ENCODE peak calls at places on chromosome 3, in eight cellular contexts. A is GM12891; P is activated T-cell treated with anti-CD3 and anti-CD28 coated beads for 48 hours; Y is HS-5; M is OCI-LY7; X is K562; C is NCI-H2081; H is effector CD4-positive, alpha-beta T cell. J is an unnamed sample.

GRCh38 chr3:86867990-86868389 is 123.0 kb downstream of the VGLL3 start:
- DNase-seq in M (no peak), X (no peak), H (no peak), A (no peak), C (no peak), Y (no peak), P (no peak), J (no peak)

GRCh38 chr3:120094776-120095225 is 554 bp upstream of the GSK3B start:
- DNase-seq in A (peak; percentile 78), H (peak; percentile 99), M (peak; percentile 98), P (peak; percentile 93), C (peak; percentile 100), Y (peak; percentile 100), X (peak; percentile 96), J (peak; percentile 98)

GRCh38 chr3:61964566-61964965 is 403.2 kb downstream of the PTPRG start:
- DNase-seq in Y (no peak), H (no peak), C (no peak), X (no peak), M (no peak), P (no peak), A (no peak), J (no peak)

GRCh38 chr3:73582535-73582934 is 42.2 kb downstream of the PDZRN3 start:
- DNase-seq in H (no peak), M (no peak), X (no peak), Y (no peak), P (no peak), A (no peak), C (no peak), J (no peak)

GRCh38 chr3:108036984-108037741 is 53.7 kb downstream of the CD47 start:
- DNase-seq in M (no peak), X (no peak), Y (peak; percentile 9), P (no peak), H (no peak), A (peak; percentile 8), C (peak; percentile 48), J (no peak)

GRCh38 chr3:104198136-104198535 is 1168.6 kb upstream of the ALCAM start:
- DNase-seq in P (no peak), M (no peak), X (no peak), Y (no peak), A (no peak), H (no peak), C (no peak), J (no peak)

GRCh38 chr3:107525101-107525953 is 2.6 kb downstream of the BBX start:
- DNase-seq in M (peak; percentile 26), A (peak; percentile 10), X (peak; percentile 23), H (peak; percentile 7), C (peak; percentile 27), Y (no peak), P (peak; percentile 16), J (no peak)

GRCh38 chr3:74067296-74067695 is 442.6 kb upstream of the PDZRN3 start:
- DNase-seq in H (no peak), A (no peak), P (no peak), C (peak; percentile 62), X (no peak), M (no peak), Y (no peak), J (no peak)

GRCh38 chr3:175426805-175427204 is 567.7 kb downstream of the NAALADL2 start:
- DNase-seq in X (no peak), Y (no peak), M (no peak), P (no peak), C (no peak), H (no peak), A (no peak), J (no peak)

GRCh38 chr3:187809979-187810568 is 64.8 kb upstream of the BCL6 start:
- DNase-seq in Y (no peak), H (no peak), A (no peak), P (no peak), C (no peak), X (no peak), M (no peak), J (no peak)

GRCh38 chr3:161576733-161577510 is 80.3 kb downstream of the OTOL1 start:
- DNase-seq in P (no peak), X (no peak), A (no peak), C (peak; percentile 95), Y (no peak), M (no peak), H (no peak), J (peak; percentile 95)

GRCh38 chr3:14920536-14920935 is 26.8 kb upstream of the NR2C2 start:
- DNase-seq in A (no peak), Y (no peak), X (no peak), M (no peak), P (no peak), C (no peak), H (no peak), J (no peak)

GRCh38 chr3:45487508-45487907 is 99.1 kb downstream of the LARS2 start:
- DNase-seq in A (no peak), P (no peak), H (no peak), M (no peak), Y (no peak), C (no peak), X (no peak), J (no peak)